ENCODE peak calls at places on chromosomes 11 and 22, in four cellular contexts. Z is mammary epithelial cell, X is mucosa of descending colon, O is thoracic aorta. Q is an unnamed sample.

GRCh38 chr11:94140154-94140655 is 11.6 kb downstream of the PANX1 start:
- DNase-seq in Z (no peak), X (no peak), O (no peak), Q (no peak)

GRCh38 chr11:42631223-42631843 is 680.5 kb upstream of the API5 start:
- DNase-seq in Z (peak), X (peak), O (no peak), Q (no peak)

GRCh38 chr22:19802881-19803735 is 42.5 kb downstream of the TBX1 start:
- DNase-seq in Z (no peak), X (no peak), O (no peak), Q (no peak)

GRCh38 chr11:117933475-117933874 is 4.3 kb upstream of the TMPRSS13 start:
- DNase-seq in Z (no peak), X (no peak), O (no peak), Q (no peak)

GRCh38 chr22:46043816-46044717 is 67.1 kb upstream of the WNT7B start:
- DNase-seq in Z (peak), X (peak), O (no peak), Q (no peak)

GRCh38 chr11:36013950-36014349 is 70.1 kb downstream of the LDLRAD3 start:
- DNase-seq in Z (peak), X (no peak), O (no peak), Q (no peak)

GRCh38 chr11:131423715-131424114 is 53.3 kb downstream of the NTM start:
- DNase-seq in Z (peak), X (no peak), O (no peak), Q (no peak)

GRCh38 chr22:37403267-37403960 is 23.9 kb downstream of the ELFN2 start:
- DNase-seq in Z (no peak), X (no peak), O (no peak), Q (no peak)

GRCh38 chr11:103700605-103701004 is 335.8 kb upstream of the DDI1 start:
- DNase-seq in Z (peak), X (no peak), O (no peak), Q (no peak)

GRCh38 chr11:85718126-85718943 is 32.3 kb upstream of the CCDC89 start:
- DNase-seq in Z (no peak), X (no peak), O (no peak), Q (no peak)

GRCh38 chr11:11533751-11534150 is 88.1 kb downstream of the GALNT18 start:
- DNase-seq in Z (no peak), X (no peak), O (no peak), Q (no peak)

GRCh38 chr11:117842131-117842941 is 17.8 kb upstream of the FXYD2 start:
- DNase-seq in Z (peak), X (no peak), O (no peak), Q (no peak)

GRCh38 chr11:43164831-43165230 is 147.0 kb upstream of the API5 start:
- DNase-seq in Z (no peak), X (no peak), O (no peak), Q (no peak)

GRCh38 chr11:78562398-78562797 is 12.3 kb downstream of the NARS2 start:
- DNase-seq in Z (no peak), X (no peak), O (no peak), Q (no peak)

GRCh38 chr11:20117291-20117690 is 43.0 kb downstream of the DBX1 start:
- DNase-seq in Z (no peak), X (no peak), O (no peak), Q (no peak)

GRCh38 chr11:68812526-68812925 is 29.2 kb downstream of the CPT1A start:
- DNase-seq in Z (no peak), X (peak), O (no peak), Q (no peak)

GRCh38 chr11:12961615-12962014 is 47.5 kb upstream of the RASSF10 start:
- DNase-seq in Z (no peak), X (no peak), O (no peak), Q (no peak)

GRCh38 chr11:1073261-1073724 is 1.4 kb upstream of the MUC2 start:
- DNase-seq in Z (peak), X (peak), O (no peak), Q (no peak)

GRCh38 chr11:1830500-1831223 is 4.1 kb upstream of the SYT8 start:
- DNase-seq in Z (peak), X (peak), O (no peak), Q (no peak)

GRCh38 chr11:125593113-125593761 is 585 bp downstream of the STT3A start:
- DNase-seq in Z (peak), X (peak), O (no peak), Q (no peak)

GRCh38 chr11:68379216-68379615 is 66.8 kb downstream of the LRP5 start:
- DNase-seq in Z (no peak), X (no peak), O (no peak), Q (no peak)

GRCh38 chr11:17864478-17864941 is 129.9 kb downstream of the KCNC1 start:
- DNase-seq in Z (peak), X (peak), O (no peak), Q (no peak)

GRCh38 chr11:57094206-57094940 is 87.4 kb upstream of the LRRC55 start:
- DNase-seq in Z (peak), X (no peak), O (no peak), Q (no peak)

GRCh38 chr11:121105063-121105480 is 4.0 kb downstream of the TECTA start:
- DNase-seq in Z (no peak), X (peak), O (no peak), Q (peak)

GRCh38 chr11:82183346-82183745 is 550.3 kb downstream of the FAM181B start:
- DNase-seq in Z (no peak), X (no peak), O (no peak), Q (no peak)

GRCh38 chr11:73965764-73966121 is 14.9 kb downstream of the DNAJB13 start:
- DNase-seq in Z (no peak), X (no peak), O (no peak), Q (no peak)

GRCh38 chr11:116457336-116458007 is 315.3 kb downstream of the BUD13 start:
- DNase-seq in Z (no peak), X (no peak), O (no peak), Q (no peak)

GRCh38 chr22:35329114-35329847 is 29.6 kb downstream of the TOM1 start:
- DNase-seq in Z (no peak), X (no peak), O (no peak), Q (no peak)
- TF ChIP-seq CTCF in Z (no peak), X (no peak), O (no peak), Q (no peak)

GRCh38 chr11:15761235-15761634 is 595.1 kb downstream of the SOX6 start:
- DNase-seq in Z (no peak), X (peak), O (no peak), Q (no peak)
- TF ChIP-seq CTCF in Z (no peak), X (no peak), O (no peak), Q (no peak)

GRCh38 chr11:46492540-46492939 is 101.0 kb upstream of the CHRM4 start:
- DNase-seq in Z (no peak), X (peak), O (no peak), Q (no peak)

GRCh38 chr11:46493786-46494185 is 100.0 kb downstream of the AMBRA1 start:
- DNase-seq in Z (no peak), X (no peak), O (no peak), Q (no peak)

GRCh38 chr11:46490576-46491100 is 99.1 kb upstream of the CHRM4 start:
- DNase-seq in Z (peak), X (no peak), O (no peak), Q (no peak)

GRCh38 chr11:46491661-46492331 is 100.2 kb upstream of the CHRM4 start:
- DNase-seq in Z (no peak), X (no peak), O (no peak), Q (no peak)

DNA sequence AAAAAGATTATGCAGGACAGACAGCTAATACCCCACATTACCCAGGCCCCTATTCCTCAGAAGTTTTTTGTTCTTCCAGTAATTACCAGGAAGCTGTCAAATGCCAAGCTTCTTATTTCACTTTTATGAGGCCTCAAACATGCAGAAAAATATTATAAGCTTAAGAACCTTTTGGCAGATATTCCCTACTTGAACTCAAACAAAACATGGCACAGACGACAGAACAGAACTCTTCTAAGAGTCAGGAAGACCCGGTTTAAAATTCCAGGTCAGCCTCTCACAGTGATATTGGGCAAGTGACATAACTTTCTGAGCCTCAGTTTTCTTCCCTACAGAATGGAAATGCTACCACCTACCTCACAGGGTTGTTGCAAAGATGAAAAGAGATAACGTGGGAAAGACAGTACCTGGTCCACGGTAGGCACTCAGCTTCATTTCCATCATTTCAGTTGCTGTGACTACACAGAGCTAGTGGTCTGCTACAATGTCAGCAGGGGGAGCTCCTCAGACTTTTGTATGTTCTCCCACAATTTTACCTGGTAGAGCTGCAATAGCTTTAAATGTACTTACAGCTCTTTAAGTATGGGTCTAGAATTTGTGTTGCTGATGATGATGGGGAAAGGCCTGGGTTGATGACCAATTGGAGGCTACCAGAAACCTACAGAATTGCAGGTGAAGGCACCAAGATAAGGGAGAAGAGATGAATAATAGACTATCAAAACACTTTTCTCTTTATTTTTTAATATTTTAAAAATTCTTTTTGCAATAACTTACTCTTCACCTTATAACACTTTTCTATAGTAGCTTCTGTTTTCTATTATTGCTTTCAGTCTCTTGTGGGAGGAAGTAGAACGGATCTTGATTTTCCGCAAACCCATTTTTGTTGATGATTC is 98.3 kb upstream of the CHRM4 start:
- DNase-seq in Z (peak), X (peak), O (no peak), Q (no peak)
- TF ChIP-seq CTCF in Z (peak), X (peak), O (peak), Q (peak)

GRCh38 chr22:41832553-41833368 is at the start of gene SREBF2:
- DNase-seq in Z (peak), X (peak), O (peak), Q (peak)
- TF ChIP-seq CTCF in Z (no peak), X (no peak), O (no peak), Q (no peak)

GRCh38 chr22:28976588-28976987 is 85.0 kb downstream of the C22orf31 start:
- DNase-seq in Z (peak), X (no peak), O (no peak), Q (no peak)

GRCh38 chr22:28977050-28977449 is 84.6 kb downstream of the C22orf31 start:
- DNase-seq in Z (no peak), X (no peak), O (no peak), Q (no peak)

GRCh38 chr22:28978158-28978557 is 83.5 kb downstream of the C22orf31 start:
- DNase-seq in Z (peak), X (no peak), O (no peak), Q (no peak)

GRCh38 chr22:28978863-28979799 is 82.5 kb downstream of the C22orf31 start:
- DNase-seq in Z (no peak), X (no peak), O (no peak), Q (no peak)

GRCh38 chr22:28977481-28977971 is 84.1 kb downstream of the C22orf31 start:
- DNase-seq in Z (peak), X (no peak), O (no peak), Q (no peak)
- TF ChIP-seq CTCF in Z (no peak), X (no peak), O (no peak), Q (no peak)

DNA sequence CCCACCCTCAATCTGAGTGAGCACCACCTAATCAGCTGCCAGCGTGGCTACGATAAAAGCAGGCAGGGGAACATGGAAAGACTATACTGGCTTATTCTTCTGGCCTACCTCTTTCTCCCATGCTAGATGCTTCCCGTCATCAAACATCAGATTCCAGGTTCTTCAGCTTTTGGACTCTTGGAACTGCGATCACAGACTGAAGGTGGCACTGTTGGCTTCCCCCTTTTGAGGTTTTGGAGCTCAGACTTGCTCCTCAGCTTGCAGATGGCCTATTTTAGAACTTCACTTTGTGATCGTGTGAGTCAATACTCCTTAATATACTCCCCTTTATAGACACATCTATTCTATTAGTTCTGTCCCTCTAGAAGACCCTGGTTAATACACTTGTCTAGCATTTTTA is 543.7 kb upstream of the RAG2 start:
- DNase-seq in Z (peak), X (no peak), O (no peak), Q (no peak)
- TF ChIP-seq CTCF in Z (peak), X (no peak), O (no peak), Q (no peak)